ENCODE peak calls at places on chromosomes 16 and 17, in five cellular contexts. Y is A549, R is HepG2, G is K562, T is GM12878. O is an unnamed sample. For H3K4me1, the result is how much of the 10 kb centered on the place peaks cover.

GRCh38 chr17:32519769-32520701 is 33.2 kb downstream of the CDK5R1 start:
- DNase-seq in Y (no peak), R (peak), G (no peak), T (peak), O (peak)

GRCh38 chr17:63843387-63844292 is 1.2 kb upstream of the SMARCD2 start:
- DNase-seq in Y (no peak), R (no peak), G (no peak), T (peak), O (no peak)

GRCh38 chr17:1709403-1709891 is 730 bp downstream of the TLCD2 start:
- DNase-seq in Y (no peak), R (no peak), G (no peak), T (no peak), O (peak)

GRCh38 chr17:41655611-41656111 is 31.3 kb upstream of the KRT17 start:
- DNase-seq in Y (no peak), R (no peak), G (no peak), T (no peak), O (peak)

GRCh38 chr16:67919618-67920210 is 11.9 kb downstream of the CTRL start:
- DNase-seq in Y (no peak), R (no peak), G (no peak), T (no peak), O (no peak)

GRCh38 chr17:9233271-9233599 is 211.9 kb downstream of the NTN1 start:
- DNase-seq in Y (no peak), R (no peak), G (no peak), T (no peak), O (no peak)

GRCh38 chr16:49340466-49340865 is 33.1 kb upstream of the C16orf78 start:
- DNase-seq in Y (no peak), R (no peak), G (no peak), T (no peak), O (no peak)

GRCh38 chr17:2547176-2547575 is 35.5 kb upstream of the METTL16 start:
- DNase-seq in Y (peak), R (peak), G (no peak), T (no peak), O (no peak)

GRCh38 chr17:78051186-78051972 is 77.2 kb downstream of the TMC6 start:
- DNase-seq in Y (no peak), R (no peak), G (no peak), T (no peak), O (no peak)

GRCh38 chr16:27892879-27893278 is 170.6 kb downstream of the GSG1L start:
- DNase-seq in Y (no peak), R (no peak), G (no peak), T (no peak), O (peak)

GRCh38 chr16:73020409-73020884 is 27.5 kb downstream of the ZFHX3 start:
- DNase-seq in Y (peak), R (peak), G (no peak), T (no peak), O (no peak)

GRCh38 chr16:67842509-67843342 is 606 bp downstream of the THAP11 start:
- DNase-seq in Y (no peak), R (peak), G (no peak), T (no peak), O (peak)

GRCh38 chr17:27912989-27913388 is 19.8 kb upstream of the LYRM9 start:
- DNase-seq in Y (no peak), R (no peak), G (no peak), T (no peak), O (no peak)

GRCh38 chr17:75371981-75372380 is 33.5 kb downstream of the GRB2 start:
- DNase-seq in Y (no peak), R (no peak), G (no peak), T (no peak), O (no peak)

GRCh38 chr16:9134306-9134705 is 42.9 kb downstream of the HAPSTR1 start:
- DNase-seq in Y (no peak), R (no peak), G (no peak), T (no peak), O (no peak)

GRCh38 chr16:49485663-49486062 is 112.1 kb downstream of the C16orf78 start:
- DNase-seq in Y (no peak), R (no peak), G (no peak), T (no peak), O (no peak)

GRCh38 chr17:40945414-40945813 is 8.0 kb upstream of the KRT23 start:
- DNase-seq in Y (no peak), R (peak), G (no peak), T (no peak), O (no peak)

GRCh38 chr16:4980691-4981090 is 22.6 kb downstream of the SEC14L5 start:
- DNase-seq in Y (no peak), R (no peak), G (no peak), T (no peak), O (no peak)

GRCh38 chr16:74153773-74154172 is 142.8 kb upstream of the PSMD7 start:
- DNase-seq in Y (no peak), R (no peak), G (no peak), T (no peak), O (no peak)

GRCh38 chr17:21090889-21091618 is 35.7 kb upstream of the DHRS7B start:
- DNase-seq in Y (no peak), R (no peak), G (no peak), T (no peak), O (no peak)

GRCh38 chr17:47735536-47736011 is 2.5 kb downstream of the TBX21 start:
- DNase-seq in Y (no peak), R (no peak), G (no peak), T (peak), O (no peak)

GRCh38 chr17:17564896-17565295 is 26.6 kb downstream of the PEMT start:
- DNase-seq in Y (no peak), R (no peak), G (no peak), T (no peak), O (peak)

GRCh38 chr17:40577611-40578065 is 12.4 kb upstream of the CCR7 start:
- DNase-seq in Y (no peak), R (no peak), G (no peak), T (peak), O (no peak)

GRCh38 chr17:3927628-3928010 is 11.4 kb upstream of the P2RX1 start:
- DNase-seq in Y (no peak), R (no peak), G (no peak), T (no peak), O (no peak)

GRCh38 chr17:3926860-3927627 is 10.8 kb upstream of the P2RX1 start:
- DNase-seq in Y (no peak), R (peak), G (no peak), T (no peak), O (no peak)

GRCh38 chr17:3929764-3930163 is 13.5 kb upstream of the P2RX1 start:
- DNase-seq in Y (no peak), R (no peak), G (no peak), T (no peak), O (no peak)

GRCh38 chr17:3929181-3929580 is 12.9 kb upstream of the P2RX1 start:
- DNase-seq in Y (no peak), R (no peak), G (no peak), T (no peak), O (no peak)

DNA sequence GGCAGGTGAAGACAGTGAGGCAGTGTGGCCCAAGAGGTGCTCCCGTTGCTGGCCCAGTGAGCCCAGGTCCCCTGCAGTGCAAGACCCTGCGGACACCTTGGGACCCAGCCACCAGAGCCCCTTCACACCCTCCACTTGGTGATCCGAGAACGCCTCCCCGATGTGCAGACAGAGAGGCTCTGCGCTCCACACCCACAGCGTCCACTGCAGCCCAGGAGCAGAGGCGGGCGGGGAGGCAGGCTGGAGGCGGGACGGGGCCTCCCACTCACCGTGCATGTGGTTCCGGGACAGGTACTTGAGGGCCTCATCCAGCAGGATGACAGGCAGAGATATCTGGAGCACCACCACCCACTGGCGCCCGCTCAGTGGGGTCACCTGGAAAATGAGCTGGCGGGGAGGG is 12.1 kb upstream of the P2RX1 start:
- DNase-seq in Y (no peak), R (no peak), G (no peak), T (no peak), O (no peak)
- TF ChIP-seq JUNB in Y (no peak), R (no peak), G (no peak), T (no peak), O (no peak)

DNA sequence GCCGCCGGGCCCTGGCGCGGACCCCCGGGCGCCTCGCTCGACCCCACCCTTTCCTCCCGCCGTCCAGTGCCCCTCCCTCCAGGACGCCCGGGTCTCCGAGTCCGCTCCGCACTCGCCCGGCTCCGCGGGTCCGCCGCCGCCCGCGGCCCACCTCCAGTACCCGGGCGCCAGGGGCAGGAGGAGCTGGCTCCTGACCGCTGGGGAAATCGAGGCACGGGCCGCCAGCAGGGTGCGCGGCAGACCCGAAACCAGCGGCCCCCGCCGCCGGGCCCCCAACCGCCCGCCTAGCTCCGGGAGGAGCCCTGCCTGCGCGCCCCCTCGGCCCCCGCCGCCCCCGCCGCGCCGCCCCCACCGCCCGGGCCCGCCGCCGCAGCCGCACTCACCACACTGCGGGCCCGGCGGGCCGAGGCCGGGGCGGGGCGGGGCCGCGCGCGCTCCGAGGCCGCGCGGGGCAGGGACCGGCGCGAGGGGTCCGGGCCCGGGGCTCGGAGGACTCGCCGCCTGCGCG is 336 bp downstream of the MAFG start:
- DNase-seq in Y (no peak), R (no peak), G (no peak), T (no peak), O (no peak)
- H3K4me1 ChIP-seq in Y (under half), R (half or more), G (under half), T (under half), O (under half)

GRCh38 chr16:11956558-11956957 is 8.5 kb upstream of the TNFRSF17 start:
- DNase-seq in Y (no peak), R (no peak), G (no peak), T (no peak), O (no peak)

GRCh38 chr16:11957591-11958395 is 7.2 kb upstream of the TNFRSF17 start:
- DNase-seq in Y (no peak), R (no peak), G (no peak), T (no peak), O (no peak)

DNA sequence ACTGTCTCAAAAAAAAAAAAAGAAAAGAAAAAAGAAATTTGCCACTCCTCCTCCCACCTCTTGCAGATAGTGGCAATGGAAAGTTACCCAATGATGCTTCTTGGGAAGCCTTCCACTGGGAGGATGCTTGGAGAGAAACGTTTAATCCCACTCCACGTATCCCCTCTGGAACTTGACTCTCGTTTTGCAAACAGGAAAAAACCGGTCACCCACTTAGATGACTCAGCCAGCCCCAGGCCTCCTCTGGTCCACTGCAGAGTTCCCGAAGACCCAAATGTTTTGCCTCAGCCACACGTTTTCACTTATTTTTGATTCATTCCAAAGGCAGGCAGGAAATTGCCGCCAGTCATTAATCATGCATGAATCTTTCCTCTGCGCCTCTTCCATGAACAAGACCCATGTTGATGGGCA is 9.3 kb upstream of the TNFRSF17 start:
- DNase-seq in Y (no peak), R (no peak), G (no peak), T (no peak), O (no peak)
- TF ChIP-seq JUNB in Y (no peak), R (no peak), G (no peak), T (no peak), O (no peak)

DNA sequence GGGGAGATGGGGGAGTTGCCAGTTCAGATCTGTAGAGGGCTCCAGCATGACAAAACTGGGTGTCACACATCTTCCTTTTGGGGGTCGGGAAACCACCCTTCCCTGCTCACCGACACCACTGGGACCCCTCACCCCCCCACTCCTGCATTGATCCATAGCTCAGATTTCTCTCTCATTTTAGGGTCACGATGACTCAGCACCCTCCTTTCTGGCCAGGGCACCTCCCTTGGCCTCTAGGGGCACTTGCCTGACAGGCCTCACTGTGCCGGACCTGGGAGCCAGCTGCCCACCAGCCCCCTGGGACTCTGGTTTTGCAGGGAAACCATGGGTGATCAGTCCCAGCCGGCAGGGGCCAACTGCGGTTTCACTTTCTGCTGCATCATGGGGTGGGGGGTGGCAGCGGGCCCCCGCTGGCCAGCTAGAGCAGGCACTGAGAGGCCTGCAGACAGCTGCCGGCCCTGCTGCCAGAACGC is 239.4 kb downstream of the MRTFB start:
- DNase-seq in Y (peak), R (peak), G (peak), T (peak), O (peak)
- H3K4me1 ChIP-seq in Y (half or more), R (half or more), G (under half), T (half or more), O (half or more)

DNA sequence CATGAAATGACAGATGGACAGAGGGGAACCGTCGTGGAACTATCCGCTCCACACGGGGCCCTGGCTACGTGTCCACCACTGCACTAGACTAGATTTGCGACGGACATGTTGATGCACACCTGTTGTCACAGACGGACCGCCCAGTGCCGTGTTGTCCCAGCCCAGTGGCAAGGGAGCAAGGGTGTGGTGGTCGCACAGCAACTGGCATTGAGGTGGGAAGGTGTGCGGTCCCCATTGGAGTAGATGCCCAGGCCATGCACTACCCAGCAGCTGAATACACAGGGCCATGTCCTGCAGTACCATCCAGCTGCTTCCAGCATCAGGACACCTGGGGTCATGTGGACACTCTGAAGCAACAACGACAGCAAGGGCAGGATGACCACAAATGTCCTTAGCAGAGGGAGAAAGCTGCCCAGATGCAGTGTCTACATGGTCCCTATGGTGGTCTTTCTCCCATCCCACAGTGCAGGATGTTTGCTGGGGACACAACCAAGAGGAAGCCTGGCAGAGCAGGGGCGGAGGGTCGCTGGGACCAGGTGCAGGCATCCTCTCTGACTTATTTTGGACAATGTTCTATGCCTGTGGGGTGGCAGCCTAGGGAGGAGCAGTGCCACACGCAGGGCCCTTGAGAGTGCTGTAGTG is 8.8 kb downstream of the FOXF1 start:
- DNase-seq in Y (no peak), R (no peak), G (no peak), T (no peak), O (no peak)
- TF ChIP-seq JUNB in Y (no peak), R (no peak), G (no peak), T (no peak), O (no peak)

GRCh38 chr16:89341274-89341673 is 123.8 kb downstream of the ZNF778 start:
- DNase-seq in Y (no peak), R (no peak), G (no peak), T (no peak), O (no peak)
- H3K4me1 ChIP-seq in Y (under half), R (half or more), G (under half), T (under half), O (under half)